ENCODE peak calls at places on chromosomes 16 and 17, in five cellular contexts. X is stimulated activated CD8-positive, alpha-beta memory T cell treated with anti-CD3 and anti-CD28 coated beads, Interleukin-15, amount 100 ng/mL, for 4 hours; R is WTC11; E is fibroblast of lung; Q is B cell. N is an unnamed sample.

GRCh38 chr17:74740641-74741387 is 3.8 kb downstream of the RAB37 start:
- DNase-seq in X (no peak), R (no peak), E (no peak), Q (no peak), N (no peak)

GRCh38 chr16:49000594-49000993 is 281.0 kb downstream of the CBLN1 start:
- DNase-seq in X (no peak), R (peak), E (no peak), Q (no peak), N (no peak)

GRCh38 chr17:72569193-72569946 is 448.6 kb downstream of the SOX9 start:
- DNase-seq in X (no peak), R (no peak), E (no peak), Q (no peak), N (no peak)

GRCh38 chr17:50903604-50904521 is 37.7 kb upstream of the TOB1 start:
- DNase-seq in X (no peak), R (no peak), E (peak), Q (no peak), N (no peak)

GRCh38 chr17:65163990-65164495 is 26.9 kb downstream of the RGS9 start:
- DNase-seq in X (no peak), R (no peak), E (peak), Q (no peak), N (no peak)

GRCh38 chr17:49595328-49595727 is 19.7 kb downstream of the NXPH3 start:
- DNase-seq in X (no peak), R (no peak), E (no peak), Q (no peak), N (no peak)

GRCh38 chr16:80051040-80051439 is 450.5 kb upstream of the MAF start:
- DNase-seq in X (no peak), R (peak), E (no peak), Q (no peak), N (no peak)

GRCh38 chr16:10744370-10745030 is 858 bp downstream of the NUBP1 start:
- DNase-seq in X (no peak), R (no peak), E (no peak), Q (no peak), N (no peak)

GRCh38 chr16:48965391-48965790 is 316.2 kb downstream of the CBLN1 start:
- DNase-seq in X (no peak), R (no peak), E (peak), Q (no peak), N (no peak)

N was measured in GM12892.